ENCODE peak calls at places on chromosome 4, in ten cellular contexts. W is upper lobe of left lung; D is NCI-H2029; R is NB4; V is heart left ventricle; A is substantia nigra; O is nephron progenitor cell; Q is activated CD4-positive, alpha-beta T cell treated with anti-CD3 and anti-CD28 coated beads, Interleukin-2, amount 10 ng/mL, durations not matched to agents 7 days and 5 days; F is NCI-H1105; E is T1000. L is an unnamed sample.

GRCh38 chr4:156547439-156547838 is 424.2 kb downstream of the PDGFC start:
- DNase-seq in W (no peak), F (no peak), V (no peak), A (no peak), D (no peak), E (no peak), Q (no peak), R (peak), O (no peak), L (no peak)

GRCh38 chr4:14254252-14254651 is 626.7 kb upstream of the BOD1L1 start:
- DNase-seq in W (peak), V (peak), O (peak), Q (no peak), F (no peak), R (peak), D (peak), E (no peak), A (peak), L (peak)

GRCh38 chr4:48261288-48261687 is 8.3 kb downstream of the TEC start:
- DNase-seq in V (no peak), Q (no peak), W (no peak), F (no peak), R (no peak), A (no peak), D (no peak), O (no peak), E (no peak), L (no peak)

GRCh38 chr4:6714954-6715353 is 1.0 kb upstream of the BLOC1S4 start:
- DNase-seq in V (no peak), A (no peak), W (no peak), D (no peak), R (no peak), Q (no peak), F (no peak), O (no peak), E (no peak), L (no peak)

GRCh38 chr4:98663226-98664006 is 5.0 kb upstream of the TSPAN5 start:
- DNase-seq in W (no peak), Q (peak), O (no peak), F (no peak), E (no peak), V (peak), A (no peak), R (peak), D (no peak), L (no peak)

GRCh38 chr4:48575964-48576363 is 85.9 kb downstream of the ZAR1 start:
- DNase-seq in R (no peak), W (no peak), A (no peak), E (no peak), O (no peak), F (no peak), V (no peak), Q (no peak), D (no peak), L (no peak)

GRCh38 chr4:126986828-126987227 is 645.9 kb upstream of the INTU start:
- DNase-seq in R (no peak), W (no peak), F (no peak), E (no peak), D (no peak), O (no peak), A (no peak), V (no peak), Q (no peak), L (no peak)

GRCh38 chr4:27357283-27357682 is 496.6 kb downstream of the STIM2 start:
- DNase-seq in E (no peak), W (no peak), O (no peak), Q (no peak), F (no peak), D (no peak), A (no peak), R (no peak), V (no peak), L (no peak)

GRCh38 chr4:102268355-102268754 is 76.9 kb downstream of the SLC39A8 start:
- DNase-seq in R (no peak), A (no peak), F (no peak), Q (no peak), E (no peak), D (no peak), V (no peak), W (no peak), O (no peak), L (no peak)

GRCh38 chr4:187171731-187172339 is 448.2 kb upstream of the FAT1 start:
- DNase-seq in Q (no peak), A (no peak), O (no peak), F (no peak), W (no peak), R (no peak), V (no peak), D (no peak), E (no peak), L (no peak)

GRCh38 chr4:186723207-186724047 is at the start of gene FAT1:
- DNase-seq in Q (no peak), E (no peak), A (peak), F (peak), V (peak), O (peak), R (no peak), D (peak), W (peak), L (peak)

GRCh38 chr4:11568511-11568910 is 139.8 kb upstream of the HS3ST1 start:
- DNase-seq in W (no peak), O (no peak), V (no peak), A (no peak), F (no peak), E (no peak), Q (no peak), D (no peak), R (no peak), L (no peak)

GRCh38 chr4:172758586-172759340 is 409.8 kb upstream of the GALNT7 start:
- DNase-seq in V (no peak), A (no peak), Q (no peak), D (no peak), E (peak), O (no peak), F (no peak), R (peak), W (no peak), L (no peak)

GRCh38 chr4:36915717-36916116 is 328.8 kb upstream of the NWD2 start:
- DNase-seq in F (no peak), W (no peak), E (no peak), A (no peak), D (no peak), O (no peak), R (no peak), V (no peak), Q (no peak), L (no peak)

GRCh38 chr4:149884046-149884445 is 68.4 kb upstream of the IQCM start:
- DNase-seq in O (no peak), V (peak), W (no peak), D (no peak), R (no peak), Q (no peak), A (no peak), F (no peak), E (no peak), L (peak)

GRCh38 chr4:4269856-4270255 is 20.1 kb downstream of the LYAR start:
- DNase-seq in O (no peak), F (no peak), D (no peak), V (no peak), E (no peak), Q (no peak), R (peak), A (no peak), W (peak), L (no peak)

GRCh38 chr4:84596826-84597225 is 13.9 kb downstream of the CDS1 start:
- DNase-seq in F (no peak), Q (no peak), A (no peak), O (no peak), E (no peak), W (peak), D (peak), V (no peak), R (peak), L (no peak)

GRCh38 chr4:105461221-105462041 is 12.4 kb downstream of the PPA2 start:
- DNase-seq in A (no peak), Q (no peak), F (no peak), V (no peak), E (no peak), W (no peak), D (no peak), O (no peak), R (peak), L (no peak)

GRCh38 chr4:143026459-143027170 is 158.1 kb upstream of the USP38 start:
- DNase-seq in Q (no peak), A (no peak), E (no peak), R (no peak), W (no peak), O (no peak), F (no peak), V (no peak), D (no peak), L (no peak)

L was measured in right cardiac atrium.